ENCODE peak calls at places on chromosomes 7 and 10, in ten cellular contexts. P is IMR-90, T is foreskin keratinocyte, A is T-cell, S is AML-193, I is ecto neural progenitor cell, Q is SW480, J is activated T-cell treated with anti-CD3 and anti-CD28 coated beads for 1 hour, Y is HS-5, Z is NCI-H1694 treated with DMSO at 0.1 percent for 48 hours. D is an unnamed sample.

GRCh38 chr7:7569615-7570014 is 2.9 kb downstream of the MIOS start:
- DNase-seq in P (no peak), T (no peak), A (no peak), S (no peak), I (no peak), Q (no peak), J (no peak), Y (no peak), Z (no peak), D (no peak)

GRCh38 chr7:77855371-77856083 is 57.0 kb downstream of the PHTF2 start:
- DNase-seq in P (peak; percentile 13), T (no peak), A (no peak), S (no peak), I (no peak), Q (no peak), J (no peak), Y (no peak), Z (no peak), D (no peak)

GRCh38 chr10:103696411-103697145 is 158.8 kb downstream of the SH3PXD2A start:
- DNase-seq in P (peak; percentile 92), T (peak; percentile 94), A (peak; percentile 40), S (peak; percentile 68), I (peak; percentile 69), Q (peak; percentile 73), J (peak; percentile 45), Y (peak; percentile 73), Z (no peak), D (peak; percentile 93)

GRCh38 chr7:94664023-94664422 is 8.1 kb upstream of the SGCE start:
- DNase-seq in P (no peak), T (no peak), A (no peak), S (no peak), I (no peak), Q (no peak), J (no peak), Y (no peak), Z (no peak), D (no peak)

GRCh38 chr10:131692176-131692575 is 208.6 kb upstream of the PPP2R2D start:
- DNase-seq in P (no peak), T (no peak), A (no peak), S (no peak), I (no peak), Q (no peak), J (no peak), Y (no peak), Z (no peak), D (no peak)

GRCh38 chr7:66145404-66145843 is 30.8 kb downstream of the CRCP start:
- DNase-seq in P (peak; percentile 84), T (no peak), A (no peak), S (no peak), I (no peak), Q (no peak), J (no peak), Y (no peak), Z (peak; percentile 69), D (no peak)

GRCh38 chr7:22667187-22667561 is 59.8 kb upstream of the IL6 start:
- DNase-seq in P (no peak), T (no peak), A (no peak), S (no peak), I (no peak), Q (no peak), J (no peak), Y (no peak), Z (no peak), D (no peak)

GRCh38 chr7:27110163-27110976 is 7.9 kb upstream of the HOXA2 start:
- DNase-seq in P (peak; percentile 92), T (no peak), A (no peak), S (no peak), I (peak; percentile 68), Q (no peak), J (no peak), Y (no peak), Z (no peak), D (peak; percentile 76)

GRCh38 chr10:33073641-33074410 is 115.8 kb upstream of the ITGB1 start:
- DNase-seq in P (no peak), T (no peak), A (no peak), S (no peak), I (no peak), Q (no peak), J (no peak), Y (no peak), Z (no peak), D (no peak)

GRCh38 chr10:111756541-111757061 is 427.0 kb downstream of the GPAM start:
- DNase-seq in P (no peak), T (no peak), A (no peak), S (peak; percentile 3), I (peak; percentile 64), Q (peak; percentile 75), J (no peak), Y (no peak), Z (peak; percentile 3), D (peak; percentile 0)

GRCh38 chr7:102978280-102978679 is 65.5 kb downstream of the LRRC17 start:
- DNase-seq in P (peak; percentile 82), T (peak; percentile 16), A (no peak), S (no peak), I (no peak), Q (no peak), J (no peak), Y (no peak), Z (no peak), D (peak; percentile 74)

GRCh38 chr10:28837613-28838390 is 160.5 kb downstream of the BAMBI start:
- DNase-seq in P (no peak), T (no peak), A (no peak), S (no peak), I (no peak), Q (no peak), J (no peak), Y (no peak), Z (no peak), D (no peak)

GRCh38 chr7:73770002-73770859 is at the start of gene CLDN3:
- DNase-seq in P (no peak), T (no peak), A (no peak), S (no peak), I (peak; percentile 86), Q (peak; percentile 96), J (no peak), Y (no peak), Z (no peak), D (peak; percentile 57)

GRCh38 chr7:148395990-148396716 is 194.4 kb upstream of the C7orf33 start:
- DNase-seq in P (no peak), T (no peak), A (no peak), S (no peak), I (no peak), Q (no peak), J (no peak), Y (no peak), Z (no peak), D (no peak)

D was measured in mammary epithelial cell.